ENCODE peak calls at places on chromosomes 5 and 9, in five cellular contexts. F, N, Z, Y and Q are unnamed samples.

GRCh38 chr5:90095292-90096060 is 314.1 kb downstream of the CETN3 start:
- DNase-seq in F (no peak), N (no peak), Z (no peak), Y (no peak), Q (no peak)

GRCh38 chr5:71586941-71587708 is at the start of gene MCCC2:
- DNase-seq in F (peak), N (peak), Z (peak), Y (peak), Q (peak)

GRCh38 chr5:58497956-58498942 is 7.0 kb downstream of the GAPT start:
- DNase-seq in F (peak), N (no peak), Z (no peak), Y (no peak), Q (no peak)

GRCh38 chr9:136543830-136544548 is 1.9 kb downstream of the NOTCH1 start:
- DNase-seq in F (no peak), N (no peak), Z (no peak), Y (no peak), Q (no peak)

GRCh38 chr9:95505676-95506437 is 10.9 kb downstream of the PTCH1 start:
- DNase-seq in F (peak), N (peak), Z (peak), Y (peak), Q (peak)

GRCh38 chr9:6794936-6795335 is 37.2 kb downstream of the KDM4C start:
- DNase-seq in F (no peak), N (no peak), Z (no peak), Y (no peak), Q (no peak)

GRCh38 chr5:151406322-151406947 is 41.0 kb upstream of the SLC36A1 start:
- DNase-seq in F (peak), N (no peak), Z (no peak), Y (no peak), Q (no peak)

GRCh38 chr9:69472101-69472625 is 147.1 kb downstream of the ENTREP1 start:
- DNase-seq in F (no peak), N (no peak), Z (no peak), Y (no peak), Q (no peak)